ENCODE peak calls at places on chromosomes 4 and X, in six cellular contexts. One of them, this sample, is unnamed.

GRCh38 chr4:15755321-15755750 is 22.8 kb upstream of the CD38 start:
- DNase-seq in non-pigmented ciliary epithelial cell: peak
- DNase-seq in globus pallidus: no peak
- DNase-seq in endothelial cell: no peak
- DNase-seq in bronchial epithelial cell: peak
- DNase-seq in NCI-H69: no peak
- DNase-seq in this sample: no peak

GRCh38 chrX:45907776-45908175 is 637.4 kb downstream of the ZNF674 start:
- DNase-seq in non-pigmented ciliary epithelial cell: no peak
- DNase-seq in bronchial epithelial cell: no peak
- DNase-seq in globus pallidus: no peak
- DNase-seq in NCI-H69: no peak
- DNase-seq in endothelial cell: no peak
- DNase-seq in this sample: no peak

GRCh38 chrX:31658360-31658759 is 586.5 kb upstream of the FTHL17 start:
- DNase-seq in bronchial epithelial cell: peak
- DNase-seq in NCI-H69: peak
- DNase-seq in globus pallidus: peak
- DNase-seq in non-pigmented ciliary epithelial cell: no peak
- DNase-seq in endothelial cell: no peak
- DNase-seq in this sample: no peak

GRCh38 chr4:82367438-82368097 is 6.2 kb downstream of the HNRNPD start:
- DNase-seq in NCI-H69: no peak
- DNase-seq in non-pigmented ciliary epithelial cell: no peak
- DNase-seq in globus pallidus: no peak
- DNase-seq in endothelial cell: no peak
- DNase-seq in bronchial epithelial cell: no peak
- DNase-seq in this sample: no peak

GRCh38 chrX:137988470-137988869 is 422.5 kb downstream of the ZIC3 start:
- DNase-seq in endothelial cell: no peak
- DNase-seq in bronchial epithelial cell: no peak
- DNase-seq in non-pigmented ciliary epithelial cell: no peak
- DNase-seq in NCI-H69: peak
- DNase-seq in globus pallidus: no peak
- DNase-seq in this sample: no peak

GRCh38 chrX:49960061-49960460 is 37.7 kb downstream of the CLCN5 start:
- DNase-seq in globus pallidus: no peak
- DNase-seq in endothelial cell: no peak
- DNase-seq in bronchial epithelial cell: no peak
- DNase-seq in non-pigmented ciliary epithelial cell: no peak
- DNase-seq in NCI-H69: no peak
- DNase-seq in this sample: no peak

GRCh38 chrX:47854474-47854873 is 17.8 kb downstream of the ZNF81 start:
- DNase-seq in non-pigmented ciliary epithelial cell: no peak
- DNase-seq in NCI-H69: peak
- DNase-seq in bronchial epithelial cell: no peak
- DNase-seq in globus pallidus: peak
- DNase-seq in endothelial cell: peak
- DNase-seq in this sample: no peak

GRCh38 chr4:123631699-123632098 is 235.1 kb downstream of the SPRY1 start:
- DNase-seq in NCI-H69: no peak
- DNase-seq in globus pallidus: no peak
- DNase-seq in bronchial epithelial cell: peak
- DNase-seq in non-pigmented ciliary epithelial cell: no peak
- DNase-seq in endothelial cell: no peak
- DNase-seq in this sample: no peak

GRCh38 chr4:187183826-187184225 is 460.2 kb upstream of the FAT1 start:
- DNase-seq in non-pigmented ciliary epithelial cell: no peak
- DNase-seq in bronchial epithelial cell: no peak
- DNase-seq in endothelial cell: no peak
- DNase-seq in NCI-H69: no peak
- DNase-seq in globus pallidus: no peak
- DNase-seq in this sample: no peak

GRCh38 chr4:151796106-151796505 is 35.3 kb upstream of the GATB start:
- DNase-seq in endothelial cell: no peak
- DNase-seq in bronchial epithelial cell: no peak
- DNase-seq in non-pigmented ciliary epithelial cell: no peak
- DNase-seq in globus pallidus: no peak
- DNase-seq in NCI-H69: no peak
- DNase-seq in this sample: no peak

GRCh38 chrX:77742788-77743476 is 43.1 kb downstream of the ATRX start:
- DNase-seq in globus pallidus: peak
- DNase-seq in NCI-H69: no peak
- DNase-seq in bronchial epithelial cell: no peak
- DNase-seq in non-pigmented ciliary epithelial cell: no peak
- DNase-seq in endothelial cell: no peak
- DNase-seq in this sample: no peak

GRCh38 chr4:88985088-88985779 is 71.8 kb downstream of the FAM13A start:
- DNase-seq in endothelial cell: no peak
- DNase-seq in NCI-H69: no peak
- DNase-seq in bronchial epithelial cell: peak
- DNase-seq in non-pigmented ciliary epithelial cell: no peak
- DNase-seq in globus pallidus: no peak
- DNase-seq in this sample: peak

GRCh38 chr4:127251423-127251822 is 381.3 kb upstream of the INTU start:
- DNase-seq in endothelial cell: no peak
- DNase-seq in NCI-H69: no peak
- DNase-seq in non-pigmented ciliary epithelial cell: peak
- DNase-seq in bronchial epithelial cell: peak
- DNase-seq in globus pallidus: no peak
- DNase-seq in this sample: no peak

GRCh38 chr4:16253127-16253960 is 27.1 kb upstream of the TAPT1 start:
- DNase-seq in non-pigmented ciliary epithelial cell: peak
- DNase-seq in globus pallidus: no peak
- DNase-seq in NCI-H69: no peak
- DNase-seq in endothelial cell: no peak
- DNase-seq in bronchial epithelial cell: peak
- DNase-seq in this sample: peak

GRCh38 chr4:169372791-169373190 is 102.0 kb upstream of the SH3RF1 start:
- DNase-seq in globus pallidus: peak
- DNase-seq in bronchial epithelial cell: no peak
- DNase-seq in non-pigmented ciliary epithelial cell: no peak
- DNase-seq in endothelial cell: no peak
- DNase-seq in NCI-H69: no peak
- DNase-seq in this sample: no peak

GRCh38 chr4:114398386-114398785 is 200.2 kb upstream of the UGT8 start:
- DNase-seq in globus pallidus: no peak
- DNase-seq in endothelial cell: no peak
- DNase-seq in non-pigmented ciliary epithelial cell: no peak
- DNase-seq in NCI-H69: peak
- DNase-seq in bronchial epithelial cell: no peak
- DNase-seq in this sample: no peak

GRCh38 chr4:138184881-138185280 is 57.3 kb downstream of the SLC7A11 start:
- DNase-seq in bronchial epithelial cell: no peak
- DNase-seq in NCI-H69: peak
- DNase-seq in non-pigmented ciliary epithelial cell: no peak
- DNase-seq in endothelial cell: no peak
- DNase-seq in globus pallidus: no peak
- DNase-seq in this sample: no peak

GRCh38 chr4:173091362-173091761 is 77.2 kb upstream of the GALNT7 start:
- DNase-seq in endothelial cell: no peak
- DNase-seq in non-pigmented ciliary epithelial cell: no peak
- DNase-seq in bronchial epithelial cell: no peak
- DNase-seq in globus pallidus: no peak
- DNase-seq in NCI-H69: peak
- DNase-seq in this sample: no peak

GRCh38 chr4:38290360-38290759 is 330.2 kb downstream of the PTTG2 start:
- DNase-seq in globus pallidus: no peak
- DNase-seq in endothelial cell: no peak
- DNase-seq in non-pigmented ciliary epithelial cell: peak
- DNase-seq in NCI-H69: no peak
- DNase-seq in bronchial epithelial cell: peak
- DNase-seq in this sample: no peak

GRCh38 chr4:4383085-4383484 is 3.8 kb upstream of the NSG1 start:
- DNase-seq in endothelial cell: no peak
- DNase-seq in bronchial epithelial cell: no peak
- DNase-seq in globus pallidus: no peak
- DNase-seq in non-pigmented ciliary epithelial cell: no peak
- DNase-seq in NCI-H69: no peak
- DNase-seq in this sample: no peak

This sample was measured in BJ.